ENCODE peak calls at places on chromosomes 7 and 10, in six cellular contexts. One of them, this sample, is unnamed.

GRCh38 chr7:95491634-95492314 is 6.0 kb downstream of the ASB4 start:
- DNase-seq in CD4-positive, alpha-beta T cell: no peak
- DNase-seq in GM03348: no peak
- DNase-seq in osteocyte: no peak
- DNase-seq in activated CD4-positive, alpha-beta T cell treated with anti-CD3 and anti-CD28 coated beads, Interleukin-2, amount 10 ng/mL, durations not matched to agents 7 days and 5 days: no peak
- DNase-seq in NCI-H2171: peak; percentile 73
- DNase-seq in this sample: no peak

GRCh38 chr7:2019693-2020511 is 212.8 kb downstream of the MAD1L1 start:
- DNase-seq in CD4-positive, alpha-beta T cell: peak; percentile 32
- DNase-seq in GM03348: peak; percentile 92
- DNase-seq in osteocyte: no peak
- DNase-seq in activated CD4-positive, alpha-beta T cell treated with anti-CD3 and anti-CD28 coated beads, Interleukin-2, amount 10 ng/mL, durations not matched to agents 7 days and 5 days: peak; percentile 49
- DNase-seq in NCI-H2171: no peak
- DNase-seq in this sample: peak; percentile 89

GRCh38 chr7:128662091-128662490 is 10.0 kb upstream of the GARIN1A start:
- DNase-seq in CD4-positive, alpha-beta T cell: no peak
- DNase-seq in GM03348: no peak
- DNase-seq in osteocyte: no peak
- DNase-seq in activated CD4-positive, alpha-beta T cell treated with anti-CD3 and anti-CD28 coated beads, Interleukin-2, amount 10 ng/mL, durations not matched to agents 7 days and 5 days: no peak
- DNase-seq in NCI-H2171: no peak
- DNase-seq in this sample: no peak

GRCh38 chr10:125871341-125871740 is 9.8 kb downstream of the DHX32 start:
- DNase-seq in CD4-positive, alpha-beta T cell: no peak
- DNase-seq in GM03348: no peak
- DNase-seq in osteocyte: no peak
- DNase-seq in activated CD4-positive, alpha-beta T cell treated with anti-CD3 and anti-CD28 coated beads, Interleukin-2, amount 10 ng/mL, durations not matched to agents 7 days and 5 days: no peak
- DNase-seq in NCI-H2171: no peak
- DNase-seq in this sample: no peak

GRCh38 chr10:3452234-3452633 is 279.7 kb upstream of the PITRM1 start:
- DNase-seq in CD4-positive, alpha-beta T cell: no peak
- DNase-seq in GM03348: peak; percentile 76
- DNase-seq in osteocyte: no peak
- DNase-seq in activated CD4-positive, alpha-beta T cell treated with anti-CD3 and anti-CD28 coated beads, Interleukin-2, amount 10 ng/mL, durations not matched to agents 7 days and 5 days: no peak
- DNase-seq in NCI-H2171: no peak
- DNase-seq in this sample: peak; percentile 70

GRCh38 chr10:59373071-59373470 is 10.7 kb upstream of the FAM13C start:
- DNase-seq in CD4-positive, alpha-beta T cell: no peak
- DNase-seq in GM03348: no peak
- DNase-seq in osteocyte: no peak
- DNase-seq in activated CD4-positive, alpha-beta T cell treated with anti-CD3 and anti-CD28 coated beads, Interleukin-2, amount 10 ng/mL, durations not matched to agents 7 days and 5 days: no peak
- DNase-seq in NCI-H2171: no peak
- DNase-seq in this sample: no peak

GRCh38 chr7:86326847-86327246 is 316.9 kb upstream of the GRM3 start:
- DNase-seq in CD4-positive, alpha-beta T cell: no peak
- DNase-seq in GM03348: no peak
- DNase-seq in osteocyte: no peak
- DNase-seq in activated CD4-positive, alpha-beta T cell treated with anti-CD3 and anti-CD28 coated beads, Interleukin-2, amount 10 ng/mL, durations not matched to agents 7 days and 5 days: no peak
- DNase-seq in NCI-H2171: no peak
- DNase-seq in this sample: no peak

GRCh38 chr7:37342665-37343471 is 105.8 kb downstream of the ELMO1 start:
- DNase-seq in CD4-positive, alpha-beta T cell: peak; percentile 70
- DNase-seq in GM03348: no peak
- DNase-seq in osteocyte: no peak
- DNase-seq in activated CD4-positive, alpha-beta T cell treated with anti-CD3 and anti-CD28 coated beads, Interleukin-2, amount 10 ng/mL, durations not matched to agents 7 days and 5 days: peak; percentile 82
- DNase-seq in NCI-H2171: no peak
- DNase-seq in this sample: no peak

GRCh38 chr7:74217455-74218342 is 7.9 kb downstream of the LAT2 start:
- DNase-seq in CD4-positive, alpha-beta T cell: no peak
- DNase-seq in GM03348: no peak
- DNase-seq in osteocyte: no peak
- DNase-seq in activated CD4-positive, alpha-beta T cell treated with anti-CD3 and anti-CD28 coated beads, Interleukin-2, amount 10 ng/mL, durations not matched to agents 7 days and 5 days: peak; percentile 43
- DNase-seq in NCI-H2171: peak; percentile 12
- DNase-seq in this sample: no peak

GRCh38 chr7:16402940-16403339 is 18.4 kb downstream of the CRPPA start:
- DNase-seq in CD4-positive, alpha-beta T cell: no peak
- DNase-seq in GM03348: no peak
- DNase-seq in osteocyte: no peak
- DNase-seq in activated CD4-positive, alpha-beta T cell treated with anti-CD3 and anti-CD28 coated beads, Interleukin-2, amount 10 ng/mL, durations not matched to agents 7 days and 5 days: no peak
- DNase-seq in NCI-H2171: no peak
- DNase-seq in this sample: no peak

GRCh38 chr7:74503943-74504342 is 50.2 kb downstream of the GTF2IRD1 start:
- DNase-seq in CD4-positive, alpha-beta T cell: no peak
- DNase-seq in GM03348: no peak
- DNase-seq in osteocyte: no peak
- DNase-seq in activated CD4-positive, alpha-beta T cell treated with anti-CD3 and anti-CD28 coated beads, Interleukin-2, amount 10 ng/mL, durations not matched to agents 7 days and 5 days: no peak
- DNase-seq in NCI-H2171: no peak
- DNase-seq in this sample: no peak